ENCODE peak calls at places on chromosomes 12 and 14, in six cellular contexts. One of them, this sample, is unnamed.

GRCh38 chr12:115818973-115819372 is 458.5 kb downstream of the MED13L start:
- DNase-seq in upper lobe of right lung: no peak
- DNase-seq in lung: no peak
- DNase-seq in B cell: no peak
- DNase-seq in MM.1S: no peak
- DNase-seq in lower leg skin: no peak
- DNase-seq in this sample: no peak

GRCh38 chr12:85440273-85440672 is 160.3 kb downstream of the ALX1 start:
- DNase-seq in MM.1S: no peak
- DNase-seq in B cell: no peak
- DNase-seq in lung: no peak
- DNase-seq in lower leg skin: no peak
- DNase-seq in upper lobe of right lung: no peak
- DNase-seq in this sample: no peak

GRCh38 chr12:41286426-41286825 is 98.3 kb downstream of the PDZRN4 start:
- DNase-seq in MM.1S: no peak
- DNase-seq in lung: no peak
- DNase-seq in lower leg skin: no peak
- DNase-seq in B cell: no peak
- DNase-seq in upper lobe of right lung: no peak
- DNase-seq in this sample: no peak

GRCh38 chr12:16238661-16239060 is 38.8 kb downstream of the SLC15A5 start:
- DNase-seq in upper lobe of right lung: no peak
- DNase-seq in lower leg skin: no peak
- DNase-seq in MM.1S: no peak
- DNase-seq in lung: no peak
- DNase-seq in B cell: no peak
- DNase-seq in this sample: no peak

GRCh38 chr14:94474581-94475031 is 1.4 kb downstream of the SERPINA9 start:
- DNase-seq in lung: no peak
- DNase-seq in lower leg skin: peak
- DNase-seq in MM.1S: no peak
- DNase-seq in B cell: no peak
- DNase-seq in upper lobe of right lung: no peak
- DNase-seq in this sample: no peak

GRCh38 chr12:43742106-43742505 is 16.5 kb downstream of the PUS7L start:
- DNase-seq in upper lobe of right lung: no peak
- DNase-seq in lower leg skin: no peak
- DNase-seq in B cell: no peak
- DNase-seq in lung: no peak
- DNase-seq in MM.1S: no peak
- DNase-seq in this sample: no peak

GRCh38 chr12:22624573-22624907 is 431 bp upstream of the ETNK1 start:
- DNase-seq in MM.1S: no peak
- DNase-seq in upper lobe of right lung: no peak
- DNase-seq in B cell: no peak
- DNase-seq in lung: no peak
- DNase-seq in lower leg skin: no peak
- DNase-seq in this sample: no peak

GRCh38 chr12:107844312-107844921 is 69.9 kb downstream of the ASCL4 start:
- DNase-seq in lung: no peak
- DNase-seq in B cell: peak
- DNase-seq in upper lobe of right lung: no peak
- DNase-seq in MM.1S: no peak
- DNase-seq in lower leg skin: no peak
- DNase-seq in this sample: no peak

GRCh38 chr14:90522585-90523191 is 125.9 kb downstream of the CALM1 start:
- DNase-seq in lung: peak
- DNase-seq in B cell: no peak
- DNase-seq in MM.1S: no peak
- DNase-seq in upper lobe of right lung: no peak
- DNase-seq in lower leg skin: no peak
- DNase-seq in this sample: peak

GRCh38 chr14:94624537-94625352 is 12.6 kb downstream of the SERPINA3 start:
- DNase-seq in MM.1S: no peak
- DNase-seq in B cell: no peak
- DNase-seq in upper lobe of right lung: no peak
- DNase-seq in lower leg skin: no peak
- DNase-seq in lung: no peak
- DNase-seq in this sample: no peak

GRCh38 chr14:59127437-59127732 is 61.1 kb upstream of the DAAM1 start:
- DNase-seq in B cell: no peak
- DNase-seq in lung: no peak
- DNase-seq in MM.1S: no peak
- DNase-seq in upper lobe of right lung: no peak
- DNase-seq in lower leg skin: no peak
- DNase-seq in this sample: no peak

GRCh38 chr14:95500772-95501401 is 15.6 kb downstream of the SYNE3 start:
- DNase-seq in lower leg skin: no peak
- DNase-seq in B cell: no peak
- DNase-seq in upper lobe of right lung: no peak
- DNase-seq in MM.1S: no peak
- DNase-seq in lung: no peak
- DNase-seq in this sample: no peak

GRCh38 chr14:73634333-73634833 is 10.4 kb upstream of the DNAL1 start:
- DNase-seq in lower leg skin: no peak
- DNase-seq in upper lobe of right lung: no peak
- DNase-seq in B cell: peak
- DNase-seq in MM.1S: no peak
- DNase-seq in lung: peak
- DNase-seq in this sample: peak

GRCh38 chr12:132560831-132561783 is 49.3 kb downstream of the LRCOL1 start:
- DNase-seq in upper lobe of right lung: peak
- DNase-seq in lung: peak
- DNase-seq in lower leg skin: no peak
- DNase-seq in MM.1S: peak
- DNase-seq in B cell: peak
- DNase-seq in this sample: peak

GRCh38 chr12:92717202-92717601 is 14.4 kb downstream of the PLEKHG7 start:
- DNase-seq in lung: no peak
- DNase-seq in lower leg skin: no peak
- DNase-seq in upper lobe of right lung: no peak
- DNase-seq in MM.1S: no peak
- DNase-seq in B cell: no peak
- DNase-seq in this sample: no peak

GRCh38 chr14:45252356-45253069 is 489 bp downstream of the MIS18BP1 start:
- DNase-seq in B cell: peak
- DNase-seq in lung: no peak
- DNase-seq in upper lobe of right lung: no peak
- DNase-seq in lower leg skin: no peak
- DNase-seq in MM.1S: no peak
- DNase-seq in this sample: no peak

GRCh38 chr14:38221077-38221476 is 13.4 kb downstream of the SSTR1 start:
- DNase-seq in B cell: no peak
- DNase-seq in lung: no peak
- DNase-seq in lower leg skin: no peak
- DNase-seq in upper lobe of right lung: no peak
- DNase-seq in MM.1S: no peak
- DNase-seq in this sample: no peak

GRCh38 chr14:66105819-66106218 is 380.4 kb upstream of the CCDC196 start:
- DNase-seq in lower leg skin: no peak
- DNase-seq in lung: no peak
- DNase-seq in upper lobe of right lung: no peak
- DNase-seq in MM.1S: no peak
- DNase-seq in B cell: no peak
- DNase-seq in this sample: no peak

GRCh38 chr12:19412844-19413243 is 26.4 kb upstream of the AEBP2 start:
- DNase-seq in MM.1S: no peak
- DNase-seq in lung: no peak
- DNase-seq in lower leg skin: peak
- DNase-seq in B cell: no peak
- DNase-seq in upper lobe of right lung: no peak
- DNase-seq in this sample: no peak

GRCh38 chr12:52990206-52990605 is 16.1 kb upstream of the EIF4B start:
- DNase-seq in upper lobe of right lung: no peak
- DNase-seq in lung: no peak
- DNase-seq in lower leg skin: no peak
- DNase-seq in B cell: no peak
- DNase-seq in MM.1S: no peak
- DNase-seq in this sample: no peak

GRCh38 chr14:74934476-74935339 is 11.6 kb upstream of the RPS6KL1 start:
- DNase-seq in lung: no peak
- DNase-seq in lower leg skin: no peak
- DNase-seq in MM.1S: no peak
- DNase-seq in upper lobe of right lung: peak
- DNase-seq in B cell: peak
- DNase-seq in this sample: no peak

GRCh38 chr12:49138587-49138986 is 7.4 kb upstream of the TUBA1B start:
- DNase-seq in lung: no peak
- DNase-seq in B cell: no peak
- DNase-seq in upper lobe of right lung: no peak
- DNase-seq in MM.1S: no peak
- DNase-seq in lower leg skin: no peak
- DNase-seq in this sample: no peak

GRCh38 chr12:62533087-62533754 is 66.6 kb downstream of the MON2 start:
- DNase-seq in upper lobe of right lung: no peak
- DNase-seq in lung: no peak
- DNase-seq in MM.1S: no peak
- DNase-seq in lower leg skin: no peak
- DNase-seq in B cell: no peak
- DNase-seq in this sample: no peak

GRCh38 chr14:88189040-88189839 is 133.8 kb downstream of the KCNK10 start:
- DNase-seq in B cell: peak
- DNase-seq in upper lobe of right lung: no peak
- DNase-seq in lower leg skin: no peak
- DNase-seq in MM.1S: peak
- DNase-seq in lung: peak
- DNase-seq in this sample: peak

GRCh38 chr12:10771132-10771733 is 31.2 kb downstream of the TAS2R7 start:
- DNase-seq in lung: no peak
- DNase-seq in MM.1S: no peak
- DNase-seq in B cell: peak
- DNase-seq in upper lobe of right lung: no peak
- DNase-seq in lower leg skin: no peak
- DNase-seq in this sample: no peak

GRCh38 chr12:94074970-94075695 is 73.2 kb upstream of the PLXNC1 start:
- DNase-seq in MM.1S: no peak
- DNase-seq in lung: peak
- DNase-seq in upper lobe of right lung: peak
- DNase-seq in lower leg skin: no peak
- DNase-seq in B cell: no peak
- DNase-seq in this sample: peak

GRCh38 chr12:4423528-4424195 is 22.0 kb downstream of the FGF6 start:
- DNase-seq in upper lobe of right lung: no peak
- DNase-seq in lower leg skin: peak
- DNase-seq in lung: no peak
- DNase-seq in B cell: no peak
- DNase-seq in MM.1S: no peak
- DNase-seq in this sample: no peak

GRCh38 chr14:59358105-59358504 is 107.1 kb downstream of the GPR135 start:
- DNase-seq in lower leg skin: no peak
- DNase-seq in MM.1S: no peak
- DNase-seq in B cell: no peak
- DNase-seq in lung: peak
- DNase-seq in upper lobe of right lung: no peak
- DNase-seq in this sample: no peak

GRCh38 chr12:81329088-81329487 is 251.2 kb downstream of the ACSS3 start:
- DNase-seq in B cell: no peak
- DNase-seq in lung: no peak
- DNase-seq in upper lobe of right lung: no peak
- DNase-seq in lower leg skin: no peak
- DNase-seq in MM.1S: peak
- DNase-seq in this sample: no peak
- TF ChIP-seq CTCF in B cell: no peak
- TF ChIP-seq CTCF in lung: no peak
- TF ChIP-seq CTCF in upper lobe of right lung: no peak
- TF ChIP-seq CTCF in lower leg skin: no peak
- TF ChIP-seq CTCF in MM.1S: peak
- TF ChIP-seq CTCF in this sample: no peak

DNA sequence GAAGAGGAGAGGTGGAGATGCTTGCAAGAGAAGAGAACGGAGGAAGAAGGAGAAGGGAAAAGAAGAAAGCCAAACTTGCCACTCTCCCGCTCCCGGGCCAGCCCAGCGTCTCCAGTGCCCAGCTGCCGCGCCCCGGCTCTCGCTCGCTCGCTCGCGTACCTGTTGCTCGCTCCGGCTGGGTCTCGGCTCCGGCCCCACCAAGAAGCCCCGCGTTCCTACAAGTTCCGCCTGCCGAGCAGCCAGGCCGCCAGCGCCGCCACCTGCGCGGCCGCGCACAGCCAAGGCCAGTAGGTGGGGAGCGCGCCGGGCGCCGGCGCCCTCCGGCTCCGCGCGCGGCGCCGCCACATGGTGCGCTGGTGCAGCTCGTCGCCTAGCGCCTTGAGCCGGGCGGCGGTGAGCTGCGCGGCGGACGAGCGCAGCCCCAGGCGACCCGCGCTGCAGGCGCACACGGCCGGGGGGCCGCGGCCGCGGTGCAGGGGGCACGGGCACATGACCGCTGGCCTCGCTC is 370 bp downstream of the HRK start:
- DNase-seq in MM.1S: peak
- DNase-seq in upper lobe of right lung: peak
- DNase-seq in lower leg skin: no peak
- DNase-seq in lung: no peak
- DNase-seq in B cell: peak
- DNase-seq in this sample: peak
- TF ChIP-seq CTCF in MM.1S: no peak
- TF ChIP-seq CTCF in upper lobe of right lung: no peak
- TF ChIP-seq CTCF in lower leg skin: no peak
- TF ChIP-seq CTCF in lung: no peak
- TF ChIP-seq CTCF in B cell: peak
- TF ChIP-seq CTCF in this sample: no peak

GRCh38 chr14:43540948-43541347 is 966.1 kb downstream of the FSCB start:
- DNase-seq in MM.1S: no peak
- DNase-seq in B cell: no peak
- DNase-seq in lung: no peak
- DNase-seq in upper lobe of right lung: no peak
- DNase-seq in lower leg skin: no peak
- DNase-seq in this sample: no peak
- TF ChIP-seq CTCF in MM.1S: no peak
- TF ChIP-seq CTCF in B cell: no peak
- TF ChIP-seq CTCF in lung: no peak
- TF ChIP-seq CTCF in upper lobe of right lung: no peak
- TF ChIP-seq CTCF in lower leg skin: no peak
- TF ChIP-seq CTCF in this sample: no peak

GRCh38 chr14:68718033-68718725 is 74.7 kb downstream of the ZFP36L1 start:
- DNase-seq in lung: no peak
- DNase-seq in upper lobe of right lung: no peak
- DNase-seq in MM.1S: no peak
- DNase-seq in B cell: peak
- DNase-seq in lower leg skin: peak
- DNase-seq in this sample: no peak
- TF ChIP-seq CTCF in lung: no peak
- TF ChIP-seq CTCF in upper lobe of right lung: peak
- TF ChIP-seq CTCF in MM.1S: no peak
- TF ChIP-seq CTCF in B cell: peak
- TF ChIP-seq CTCF in lower leg skin: no peak
- TF ChIP-seq CTCF in this sample: peak

This sample was measured in transverse colon.